ENCODE peak calls at places on chromosome 15, in seven cellular contexts. One of them, this sample, is unnamed.
A peak's percentile ranks its signal among the peaks of the same experiment; 100 is the strongest.

GRCh38 chr15:65066001-65066634 is 1.7 kb downstream of the RASL12 start:
- DNase-seq in dorsolateral prefrontal cortex: no peak
- DNase-seq in HepG2: no peak
- DNase-seq in right cardiac atrium: no peak
- DNase-seq in neural progenitor cell: peak; percentile 30
- DNase-seq in GM23338: no peak
- DNase-seq in ovary: no peak
- DNase-seq in this sample: no peak

GRCh38 chr15:39593071-39594055 is 12.5 kb downstream of the THBS1 start:
- DNase-seq in dorsolateral prefrontal cortex: no peak
- DNase-seq in HepG2: no peak
- DNase-seq in right cardiac atrium: no peak
- DNase-seq in neural progenitor cell: no peak
- DNase-seq in GM23338: no peak
- DNase-seq in ovary: no peak
- DNase-seq in this sample: no peak

GRCh38 chr15:38530113-38530512 is 34.5 kb downstream of the RASGRP1 start:
- DNase-seq in dorsolateral prefrontal cortex: no peak
- DNase-seq in HepG2: no peak
- DNase-seq in right cardiac atrium: no peak
- DNase-seq in neural progenitor cell: no peak
- DNase-seq in GM23338: no peak
- DNase-seq in ovary: no peak
- DNase-seq in this sample: no peak

GRCh38 chr15:51227967-51228783 is 110.2 kb downstream of the CYP19A1 start:
- DNase-seq in dorsolateral prefrontal cortex: no peak
- DNase-seq in HepG2: peak; percentile 24
- DNase-seq in right cardiac atrium: no peak
- DNase-seq in neural progenitor cell: no peak
- DNase-seq in GM23338: peak; percentile 42
- DNase-seq in ovary: no peak
- DNase-seq in this sample: no peak

GRCh38 chr15:70778258-70779076 is 15.1 kb upstream of the UACA start:
- DNase-seq in dorsolateral prefrontal cortex: no peak
- DNase-seq in HepG2: no peak
- DNase-seq in right cardiac atrium: no peak
- DNase-seq in neural progenitor cell: no peak
- DNase-seq in GM23338: no peak
- DNase-seq in ovary: no peak
- DNase-seq in this sample: no peak

GRCh38 chr15:80204231-80204630 is 47.8 kb downstream of the CTXND1 start:
- DNase-seq in dorsolateral prefrontal cortex: no peak
- DNase-seq in HepG2: no peak
- DNase-seq in right cardiac atrium: no peak
- DNase-seq in neural progenitor cell: no peak
- DNase-seq in GM23338: no peak
- DNase-seq in ovary: no peak
- DNase-seq in this sample: no peak

GRCh38 chr15:96703794-96704550 is 373.5 kb downstream of the NR2F2 start:
- DNase-seq in dorsolateral prefrontal cortex: no peak
- DNase-seq in HepG2: no peak
- DNase-seq in right cardiac atrium: no peak
- DNase-seq in neural progenitor cell: no peak
- DNase-seq in GM23338: no peak
- DNase-seq in ovary: no peak
- DNase-seq in this sample: no peak

GRCh38 chr15:39430389-39430788 is 150.5 kb upstream of the THBS1 start:
- DNase-seq in dorsolateral prefrontal cortex: no peak
- DNase-seq in HepG2: no peak
- DNase-seq in right cardiac atrium: peak; percentile 66
- DNase-seq in neural progenitor cell: no peak
- DNase-seq in GM23338: no peak
- DNase-seq in ovary: no peak
- DNase-seq in this sample: no peak

GRCh38 chr15:85702321-85703230 is 92.1 kb downstream of the KLHL25 start:
- DNase-seq in dorsolateral prefrontal cortex: no peak
- DNase-seq in HepG2: no peak
- DNase-seq in right cardiac atrium: no peak
- DNase-seq in neural progenitor cell: peak; percentile 17
- DNase-seq in GM23338: no peak
- DNase-seq in ovary: no peak
- DNase-seq in this sample: no peak

GRCh38 chr15:39232512-39232911 is 348.4 kb upstream of the THBS1 start:
- DNase-seq in dorsolateral prefrontal cortex: no peak
- DNase-seq in HepG2: no peak
- DNase-seq in right cardiac atrium: no peak
- DNase-seq in neural progenitor cell: no peak
- DNase-seq in GM23338: no peak
- DNase-seq in ovary: no peak
- DNase-seq in this sample: no peak

GRCh38 chr15:31528846-31529245 is 202.2 kb downstream of the KLF13 start:
- DNase-seq in dorsolateral prefrontal cortex: no peak
- DNase-seq in HepG2: no peak
- DNase-seq in right cardiac atrium: no peak
- DNase-seq in neural progenitor cell: peak; percentile 31
- DNase-seq in GM23338: no peak
- DNase-seq in ovary: no peak
- DNase-seq in this sample: no peak

GRCh38 chr15:52710050-52710709 is 31.0 kb upstream of the ATOSA start:
- DNase-seq in dorsolateral prefrontal cortex: no peak
- DNase-seq in HepG2: no peak
- DNase-seq in right cardiac atrium: no peak
- DNase-seq in neural progenitor cell: no peak
- DNase-seq in GM23338: no peak
- DNase-seq in ovary: no peak
- DNase-seq in this sample: no peak

GRCh38 chr15:34494084-34494399 is 56.4 kb upstream of the GOLGA8A start:
- DNase-seq in dorsolateral prefrontal cortex: no peak
- DNase-seq in HepG2: no peak
- DNase-seq in right cardiac atrium: no peak
- DNase-seq in neural progenitor cell: no peak
- DNase-seq in GM23338: no peak
- DNase-seq in ovary: no peak
- DNase-seq in this sample: no peak

GRCh38 chr15:40320931-40321371 is 2.5 kb upstream of the INAFM2 start:
- DNase-seq in dorsolateral prefrontal cortex: no peak
- DNase-seq in HepG2: peak; percentile 66
- DNase-seq in right cardiac atrium: no peak
- DNase-seq in neural progenitor cell: peak; percentile 78
- DNase-seq in GM23338: peak; percentile 89
- DNase-seq in ovary: no peak
- DNase-seq in this sample: peak; percentile 20

GRCh38 chr15:64685230-64685886 is 90.0 kb downstream of the RBPMS2 start:
- DNase-seq in dorsolateral prefrontal cortex: no peak
- DNase-seq in HepG2: no peak
- DNase-seq in right cardiac atrium: no peak
- DNase-seq in neural progenitor cell: no peak
- DNase-seq in GM23338: peak; percentile 76
- DNase-seq in ovary: no peak
- DNase-seq in this sample: no peak

GRCh38 chr15:55221090-55222011 is 24.6 kb upstream of the RSL24D1 start:
- DNase-seq in dorsolateral prefrontal cortex: no peak
- DNase-seq in HepG2: peak; percentile 86
- DNase-seq in right cardiac atrium: no peak
- DNase-seq in neural progenitor cell: no peak
- DNase-seq in GM23338: peak; percentile 35
- DNase-seq in ovary: no peak
- DNase-seq in this sample: no peak

GRCh38 chr15:62120776-62121175 is 44.3 kb downstream of the C2CD4B start:
- DNase-seq in dorsolateral prefrontal cortex: no peak
- DNase-seq in HepG2: no peak
- DNase-seq in right cardiac atrium: no peak
- DNase-seq in neural progenitor cell: no peak
- DNase-seq in GM23338: no peak
- DNase-seq in ovary: no peak
- DNase-seq in this sample: no peak

GRCh38 chr15:89836255-89837133 is 21.8 kb upstream of the ANPEP start:
- DNase-seq in dorsolateral prefrontal cortex: no peak
- DNase-seq in HepG2: no peak
- DNase-seq in right cardiac atrium: no peak
- DNase-seq in neural progenitor cell: no peak
- DNase-seq in GM23338: no peak
- DNase-seq in ovary: no peak
- DNase-seq in this sample: no peak

GRCh38 chr15:74730619-74731316 is 5.4 kb upstream of the CYP1A1 start:
- DNase-seq in dorsolateral prefrontal cortex: no peak
- DNase-seq in HepG2: peak; percentile 84
- DNase-seq in right cardiac atrium: no peak
- DNase-seq in neural progenitor cell: no peak
- DNase-seq in GM23338: no peak
- DNase-seq in ovary: no peak
- DNase-seq in this sample: no peak

GRCh38 chr15:82129144-82129692 is 83.4 kb upstream of the MEX3B start:
- DNase-seq in dorsolateral prefrontal cortex: no peak
- DNase-seq in HepG2: no peak
- DNase-seq in right cardiac atrium: no peak
- DNase-seq in neural progenitor cell: no peak
- DNase-seq in GM23338: no peak
- DNase-seq in ovary: no peak
- DNase-seq in this sample: no peak
- H3K4me3 ChIP-seq in dorsolateral prefrontal cortex: no peak overlapping the region
- H3K4me3 ChIP-seq in HepG2: no peak overlapping the region
- H3K4me3 ChIP-seq in right cardiac atrium: no peak overlapping the region
- H3K4me3 ChIP-seq in neural progenitor cell: no peak overlapping the region
- H3K4me3 ChIP-seq in GM23338: no peak overlapping the region
- H3K4me3 ChIP-seq in ovary: no peak overlapping the region
- H3K4me3 ChIP-seq in this sample: no peak overlapping the region

GRCh38 chr15:92829875-92830274 is 70.2 kb upstream of the CHD2 start:
- DNase-seq in dorsolateral prefrontal cortex: no peak
- DNase-seq in HepG2: no peak
- DNase-seq in right cardiac atrium: no peak
- DNase-seq in neural progenitor cell: no peak
- DNase-seq in GM23338: no peak
- DNase-seq in ovary: no peak
- DNase-seq in this sample: no peak

GRCh38 chr15:92831459-92832229 is 68.5 kb upstream of the CHD2 start:
- DNase-seq in dorsolateral prefrontal cortex: peak; percentile 95
- DNase-seq in HepG2: peak; percentile 98
- DNase-seq in right cardiac atrium: peak; percentile 97
- DNase-seq in neural progenitor cell: peak; percentile 98
- DNase-seq in GM23338: peak; percentile 97
- DNase-seq in ovary: peak; percentile 94
- DNase-seq in this sample: peak; percentile 92

GRCh38 chr15:92833493-92834271 is 66.4 kb upstream of the CHD2 start:
- DNase-seq in dorsolateral prefrontal cortex: no peak
- DNase-seq in HepG2: no peak
- DNase-seq in right cardiac atrium: no peak
- DNase-seq in neural progenitor cell: no peak
- DNase-seq in GM23338: no peak
- DNase-seq in ovary: no peak
- DNase-seq in this sample: no peak

GRCh38 chr15:92832992-92833438 is 67.1 kb upstream of the CHD2 start:
- DNase-seq in dorsolateral prefrontal cortex: no peak
- DNase-seq in HepG2: no peak
- DNase-seq in right cardiac atrium: no peak
- DNase-seq in neural progenitor cell: no peak
- DNase-seq in GM23338: no peak
- DNase-seq in ovary: no peak
- DNase-seq in this sample: no peak
- H3K27ac ChIP-seq in dorsolateral prefrontal cortex: peak overlapping the region; percentile 98
- H3K27ac ChIP-seq in HepG2: peak overlapping the region; percentile 95
- H3K27ac ChIP-seq in right cardiac atrium: peak overlapping the region; percentile 98
- H3K27ac ChIP-seq in neural progenitor cell: peak overlapping the region; percentile 98
- H3K27ac ChIP-seq in GM23338: peak overlapping the region; percentile 94
- H3K27ac ChIP-seq in ovary: peak overlapping the region; percentile 58
- H3K27ac ChIP-seq in this sample: peak overlapping the region; percentile 88

DNA sequence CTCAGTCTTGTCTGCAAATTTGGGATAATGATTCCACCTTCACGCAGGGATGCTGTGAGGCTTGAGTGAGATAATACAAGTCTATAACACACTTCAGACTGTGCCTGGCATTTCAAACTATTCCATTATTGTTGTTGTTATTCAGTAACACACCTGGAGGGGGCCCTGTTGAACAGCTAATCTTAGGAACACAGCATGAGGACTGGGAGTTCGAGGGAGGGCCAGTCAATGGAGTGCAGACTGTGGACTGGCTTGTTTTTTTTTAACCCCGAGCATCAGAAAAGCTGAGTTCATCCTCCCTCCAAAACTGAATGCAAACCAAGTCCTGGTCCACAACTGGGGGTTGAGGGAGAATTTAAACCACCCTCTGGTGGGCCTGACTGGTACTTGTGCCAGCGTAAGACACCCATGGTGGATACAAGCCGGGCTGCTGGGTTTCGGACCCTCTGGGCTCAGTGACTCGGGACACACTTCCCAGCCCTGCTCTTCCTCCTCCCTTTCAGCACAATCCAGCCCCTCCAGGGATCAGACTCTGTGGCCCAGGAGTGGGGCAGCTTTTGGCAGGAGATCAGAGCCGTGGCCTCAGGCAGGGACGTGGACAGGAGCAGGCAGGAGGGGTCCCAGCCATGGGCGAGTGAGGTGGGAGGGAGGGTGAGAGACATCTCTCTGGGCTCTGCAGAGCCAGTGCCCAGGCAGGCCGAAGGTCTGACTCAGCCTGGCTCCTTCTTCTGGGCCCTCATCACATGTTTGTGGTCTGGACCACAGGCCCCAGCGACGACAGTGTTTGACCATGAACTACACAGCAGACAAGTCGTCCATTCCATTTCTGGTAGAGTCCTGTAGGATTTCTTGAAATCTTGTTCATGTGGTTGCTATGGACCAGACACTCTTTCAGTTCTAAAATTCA is 36.3 kb upstream of the MEX3B start:
- DNase-seq in dorsolateral prefrontal cortex: no peak
- DNase-seq in HepG2: no peak
- DNase-seq in right cardiac atrium: no peak
- DNase-seq in neural progenitor cell: peak; percentile 67
- DNase-seq in GM23338: peak; percentile 89
- DNase-seq in ovary: no peak
- DNase-seq in this sample: no peak
- H3K4me3 ChIP-seq in dorsolateral prefrontal cortex: no peak overlapping the region
- H3K4me3 ChIP-seq in HepG2: no peak overlapping the region
- H3K4me3 ChIP-seq in right cardiac atrium: no peak overlapping the region
- H3K4me3 ChIP-seq in neural progenitor cell: no peak overlapping the region
- H3K4me3 ChIP-seq in GM23338: no peak overlapping the region
- H3K4me3 ChIP-seq in ovary: no peak overlapping the region
- H3K4me3 ChIP-seq in this sample: no peak overlapping the region

GRCh38 chr15:36905908-36906307 is 194.4 kb downstream of the MEIS2 start:
- DNase-seq in dorsolateral prefrontal cortex: no peak
- DNase-seq in HepG2: no peak
- DNase-seq in right cardiac atrium: no peak
- DNase-seq in neural progenitor cell: peak; percentile 33
- DNase-seq in GM23338: no peak
- DNase-seq in ovary: no peak
- DNase-seq in this sample: no peak

GRCh38 chr15:36903195-36903594 is 197.2 kb downstream of the MEIS2 start:
- DNase-seq in dorsolateral prefrontal cortex: no peak
- DNase-seq in HepG2: no peak
- DNase-seq in right cardiac atrium: no peak
- DNase-seq in neural progenitor cell: no peak
- DNase-seq in GM23338: no peak
- DNase-seq in ovary: no peak
- DNase-seq in this sample: no peak

GRCh38 chr15:36907295-36907694 is 193.1 kb downstream of the MEIS2 start:
- DNase-seq in dorsolateral prefrontal cortex: no peak
- DNase-seq in HepG2: no peak
- DNase-seq in right cardiac atrium: no peak
- DNase-seq in neural progenitor cell: peak; percentile 75
- DNase-seq in GM23338: peak; percentile 60
- DNase-seq in ovary: no peak
- DNase-seq in this sample: no peak

GRCh38 chr15:36901012-36901411 is 199.3 kb downstream of the MEIS2 start:
- DNase-seq in dorsolateral prefrontal cortex: no peak
- DNase-seq in HepG2: no peak
- DNase-seq in right cardiac atrium: no peak
- DNase-seq in neural progenitor cell: no peak
- DNase-seq in GM23338: no peak
- DNase-seq in ovary: no peak
- DNase-seq in this sample: no peak

GRCh38 chr15:36903922-36904479 is 196.3 kb downstream of the MEIS2 start:
- DNase-seq in dorsolateral prefrontal cortex: no peak
- DNase-seq in HepG2: no peak
- DNase-seq in right cardiac atrium: no peak
- DNase-seq in neural progenitor cell: no peak
- DNase-seq in GM23338: no peak
- DNase-seq in ovary: no peak
- DNase-seq in this sample: no peak
- H3K27ac ChIP-seq in dorsolateral prefrontal cortex: no peak overlapping the region
- H3K27ac ChIP-seq in HepG2: no peak overlapping the region
- H3K27ac ChIP-seq in right cardiac atrium: no peak overlapping the region
- H3K27ac ChIP-seq in neural progenitor cell: no peak overlapping the region
- H3K27ac ChIP-seq in GM23338: no peak overlapping the region
- H3K27ac ChIP-seq in ovary: no peak overlapping the region
- H3K27ac ChIP-seq in this sample: no peak overlapping the region